ENCODE peak calls at places on chromosome 21, in five cellular contexts. R, U, A, L and J are unnamed samples.

GRCh38 chr21:34894401-34894800 is 154.7 kb downstream of the RUNX1 start:
- DNase-seq in R (no peak), U (no peak), A (no peak), L (no peak), J (peak; percentile 70)

GRCh38 chr21:36470294-36470693 is 9.6 kb downstream of the CLDN14 start:
- DNase-seq in R (no peak), U (no peak), A (no peak), L (no peak), J (no peak)

GRCh38 chr21:45409466-45410150 is 4.6 kb downstream of the COL18A1 start:
- DNase-seq in R (peak; percentile 64), U (peak; percentile 43), A (no peak), L (peak; percentile 63), J (no peak)

GRCh38 chr21:25500598-25500997 is 106.7 kb downstream of the MRPL39 start:
- DNase-seq in R (no peak), U (no peak), A (no peak), L (no peak), J (no peak)

GRCh38 chr21:29196021-29196663 is 65.7 kb downstream of the MAP3K7CL start:
- DNase-seq in R (peak; percentile 56), U (peak; percentile 62), A (no peak), L (no peak), J (no peak)

GRCh38 chr21:16070207-16070651 is 340.4 kb downstream of the USP25 start:
- DNase-seq in R (no peak), U (no peak), A (no peak), L (no peak), J (no peak)

GRCh38 chr21:36105327-36105842 is 29.5 kb upstream of the CBR3 start:
- DNase-seq in R (no peak), U (no peak), A (no peak), L (no peak), J (no peak)

GRCh38 chr21:21463456-21463855 is 465.2 kb downstream of the NCAM2 start:
- DNase-seq in R (no peak), U (no peak), A (no peak), L (no peak), J (no peak)

GRCh38 chr21:14361958-14362357 is 21.0 kb downstream of the HSPA13 start:
- DNase-seq in R (no peak), U (no peak), A (no peak), L (no peak), J (no peak)

GRCh38 chr21:28142692-28143091 is 850.0 kb downstream of the LTN1 start:
- DNase-seq in R (no peak), U (no peak), A (no peak), L (no peak), J (no peak)

GRCh38 chr21:28633803-28634572 is 358.7 kb downstream of the LTN1 start:
- DNase-seq in R (peak; percentile 66), U (no peak), A (no peak), L (no peak), J (no peak)

GRCh38 chr21:44615881-44616590 is 4.2 kb downstream of the KRTAP10-8 start:
- DNase-seq in R (no peak), U (no peak), A (no peak), L (peak; percentile 64), J (peak; percentile 95)

GRCh38 chr21:36203603-36203889 is 46.9 kb downstream of the DOP1B start:
- DNase-seq in R (no peak), U (no peak), A (no peak), L (no peak), J (no peak)

GRCh38 chr21:35925497-35925896 is 134.8 kb downstream of the SETD4 start:
- DNase-seq in R (no peak), U (peak; percentile 54), A (no peak), L (no peak), J (no peak)

GRCh38 chr21:40797881-40798280 is 49.1 kb downstream of the DSCAM start:
- DNase-seq in R (no peak), U (no peak), A (no peak), L (no peak), J (no peak)

GRCh38 chr21:34962136-34962535 is 87.0 kb downstream of the RUNX1 start:
- DNase-seq in R (no peak), U (no peak), A (no peak), L (no peak), J (no peak)

GRCh38 chr21:16419188-16419874 is 689.5 kb downstream of the USP25 start:
- DNase-seq in R (peak; percentile 87), U (peak; percentile 43), A (peak; percentile 76), L (no peak), J (no peak)

GRCh38 chr21:45266518-45267389 is 20.9 kb downstream of the POFUT2 start:
- DNase-seq in R (no peak), U (no peak), A (no peak), L (no peak), J (no peak)

GRCh38 chr21:28294046-28294445 is 698.6 kb downstream of the LTN1 start:
- DNase-seq in R (no peak), U (no peak), A (no peak), L (no peak), J (no peak)

GRCh38 chr21:28675265-28676041 is 317.2 kb downstream of the LTN1 start:
- DNase-seq in R (no peak), U (no peak), A (no peak), L (no peak), J (no peak)

GRCh38 chr21:22791986-22792560 is 1793.9 kb downstream of the NCAM2 start:
- DNase-seq in R (no peak), U (no peak), A (no peak), L (no peak), J (no peak)

GRCh38 chr21:29022141-29022540 is 2.3 kb upstream of the USP16 start:
- DNase-seq in R (no peak), U (no peak), A (no peak), L (no peak), J (no peak)

GRCh38 chr21:36856643-36857042 is 109.8 kb downstream of the HLCS start:
- DNase-seq in R (no peak), U (no peak), A (no peak), L (no peak), J (no peak)

GRCh38 chr21:17987328-17987727 is 168.2 kb upstream of the C21orf91 start:
- DNase-seq in R (no peak), U (no peak), A (no peak), L (no peak), J (no peak)

GRCh38 chr21:35004289-35004688 is 44.8 kb downstream of the RUNX1 start:
- DNase-seq in R (no peak), U (no peak), A (no peak), L (no peak), J (no peak)

GRCh38 chr21:34845521-34846213 is 176.9 kb downstream of the CLIC6 start:
- DNase-seq in R (no peak), U (no peak), A (no peak), L (no peak), J (no peak)

GRCh38 chr21:44085491-44086321 is 21.5 kb upstream of the PWP2 start:
- DNase-seq in R (no peak), U (no peak), A (no peak), L (peak; percentile 36), J (no peak)

GRCh38 chr21:28431022-28431421 is 561.7 kb downstream of the LTN1 start:
- DNase-seq in R (no peak), U (no peak), A (no peak), L (no peak), J (no peak)

GRCh38 chr21:45286671-45287437 is 841 bp downstream of the POFUT2 start:
- DNase-seq in R (peak; percentile 19), U (peak; percentile 49), A (no peak), L (peak; percentile 84), J (no peak)

GRCh38 chr21:25717491-25718139 is 17.1 kb downstream of the ATP5PF start:
- DNase-seq in R (peak; percentile 30), U (no peak), A (no peak), L (no peak), J (no peak)

GRCh38 chr21:34997295-34997694 is 51.8 kb downstream of the RUNX1 start:
- DNase-seq in R (no peak), U (no peak), A (no peak), L (no peak), J (no peak)

GRCh38 chr21:42513985-42514882 is 582 bp downstream of the SLC37A1 start:
- DNase-seq in R (peak; percentile 56), U (peak; percentile 68), A (peak; percentile 36), L (peak; percentile 92), J (no peak)
- TF ChIP-seq POLR2A in R (no peak), U (peak; percentile 72), A (no peak), L (peak; percentile 48), J (no peak)

GRCh38 chr21:42235593-42235992 is 16.7 kb downstream of the ABCG1 start:
- DNase-seq in R (no peak), U (no peak), A (no peak), L (no peak), J (no peak)

GRCh38 chr21:42232176-42232825 is 13.4 kb downstream of the ABCG1 start:
- DNase-seq in R (no peak), U (no peak), A (no peak), L (no peak), J (no peak)

GRCh38 chr21:42234464-42235241 is 15.7 kb downstream of the ABCG1 start:
- DNase-seq in R (peak; percentile 75), U (peak; percentile 80), A (peak; percentile 55), L (peak; percentile 96), J (no peak)

GRCh38 chr21:42233067-42233981 is 14.4 kb downstream of the ABCG1 start:
- DNase-seq in R (peak; percentile 66), U (peak; percentile 66), A (peak; percentile 70), L (no peak), J (no peak)

DNA sequence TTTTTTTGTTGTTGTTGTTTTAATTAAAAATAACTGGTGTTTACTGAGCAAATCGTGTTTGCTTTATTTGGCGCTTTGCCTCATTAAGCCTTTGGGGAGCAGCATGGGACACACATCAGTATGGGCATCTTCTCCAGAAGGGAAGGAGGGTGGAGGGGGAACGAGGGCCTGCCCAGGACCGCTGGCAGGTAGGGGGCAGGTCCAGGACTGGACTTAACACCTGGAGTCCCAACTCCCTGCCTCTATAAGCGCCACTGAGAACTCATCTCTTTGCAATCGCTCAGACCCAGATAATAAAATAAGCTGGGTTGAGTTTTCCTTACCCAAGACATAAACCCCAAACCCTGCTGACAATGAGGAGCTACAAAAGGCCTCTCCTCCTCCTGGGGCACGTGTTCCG is 15.1 kb downstream of the ABCG1 start:
- DNase-seq in R (no peak), U (no peak), A (no peak), L (no peak), J (no peak)
- H3K4me1 ChIP-seq in R (peaks cover 98% of the 10 kb centered on the region), U (peaks cover 87% of the 10 kb centered on the region), A (peaks cover 17% of the 10 kb centered on the region), L (peaks cover 90% of the 10 kb centered on the region), J (peaks cover 69% of the 10 kb centered on the region)

GRCh38 chr21:26806734-26807372 is 38.4 kb downstream of the ADAMTS1 start:
- DNase-seq in R (no peak), U (no peak), A (no peak), L (no peak), J (no peak)
- H3K36me3 ChIP-seq in R (no peaks in the 10 kb centered on the region), U (no peaks in the 10 kb centered on the region), A (no peaks in the 10 kb centered on the region), L (no peaks in the 10 kb centered on the region), J (no peaks in the 10 kb centered on the region)

GRCh38 chr21:39350094-39351006 is 1.5 kb upstream of the HMGN1 start:
- DNase-seq in R (no peak), U (no peak), A (no peak), L (peak; percentile 46), J (no peak)

GRCh38 chr21:39347537-39347936 is 1.4 kb downstream of the HMGN1 start:
- DNase-seq in R (no peak), U (no peak), A (no peak), L (no peak), J (no peak)

GRCh38 chr21:39348040-39348354 is 891 bp downstream of the HMGN1 start:
- DNase-seq in R (no peak), U (no peak), A (no peak), L (no peak), J (no peak)

GRCh38 chr21:39348355-39349210 is at the start of gene HMGN1:
- DNase-seq in R (peak; percentile 88), U (peak; percentile 86), A (peak; percentile 84), L (peak; percentile 96), J (no peak)

GRCh38 chr21:39349211-39350093 is 564 bp upstream of the HMGN1 start:
- DNase-seq in R (peak; percentile 96), U (peak; percentile 96), A (peak; percentile 94), L (peak; percentile 100), J (no peak)
- TF ChIP-seq POLR2A in R (peak; percentile 33), U (peak; percentile 28), A (no peak), L (peak; percentile 52), J (no peak)